ENCODE peak calls at places on chromosomes 2 and 18, in four cellular contexts. One of them, this sample, is unnamed.

GRCh38 chr2:237227190-237227988 is 141.7 kb downstream of the COPS8 start:
- DNase-seq in GM23248: peak; percentile 96
- DNase-seq in SK-N-SH: no peak
- DNase-seq in neural progenitor cell: no peak
- DNase-seq in this sample: no peak

GRCh38 chr2:69200107-69200520 is 186.9 kb downstream of the GFPT1 start:
- DNase-seq in GM23248: peak; percentile 89
- DNase-seq in SK-N-SH: no peak
- DNase-seq in neural progenitor cell: no peak
- DNase-seq in this sample: no peak

GRCh38 chr18:10381516-10381915 is 72.9 kb upstream of the APCDD1 start:
- DNase-seq in GM23248: no peak
- DNase-seq in SK-N-SH: no peak
- DNase-seq in neural progenitor cell: no peak
- DNase-seq in this sample: no peak

GRCh38 chr18:2923464-2923863 is 76.7 kb downstream of the EMILIN2 start:
- DNase-seq in GM23248: no peak
- DNase-seq in SK-N-SH: no peak
- DNase-seq in neural progenitor cell: no peak
- DNase-seq in this sample: no peak

GRCh38 chr2:226427538-226428307 is 371.9 kb downstream of the IRS1 start:
- DNase-seq in GM23248: peak; percentile 95
- DNase-seq in SK-N-SH: peak; percentile 1
- DNase-seq in neural progenitor cell: no peak
- DNase-seq in this sample: no peak

GRCh38 chr2:120520929-120521912 is 175.3 kb downstream of the INHBB start:
- DNase-seq in GM23248: peak; percentile 57
- DNase-seq in SK-N-SH: peak; percentile 65
- DNase-seq in neural progenitor cell: peak; percentile 60
- DNase-seq in this sample: peak; percentile 34

GRCh38 chr2:222042666-222043065 is 256.1 kb downstream of the PAX3 start:
- DNase-seq in GM23248: no peak
- DNase-seq in SK-N-SH: no peak
- DNase-seq in neural progenitor cell: no peak
- DNase-seq in this sample: no peak

GRCh38 chr2:236568068-236568921 is 1.3 kb upstream of the ACKR3 start:
- DNase-seq in GM23248: peak; percentile 63
- DNase-seq in SK-N-SH: peak; percentile 38
- DNase-seq in neural progenitor cell: peak; percentile 51
- DNase-seq in this sample: no peak

GRCh38 chr2:20469595-20469994 is 22.7 kb downstream of the RHOB start:
- DNase-seq in GM23248: no peak
- DNase-seq in SK-N-SH: no peak
- DNase-seq in neural progenitor cell: no peak
- DNase-seq in this sample: no peak

GRCh38 chr2:63975437-63976124 is 43.6 kb downstream of the VPS54 start:
- DNase-seq in GM23248: no peak
- DNase-seq in SK-N-SH: no peak
- DNase-seq in neural progenitor cell: no peak
- DNase-seq in this sample: no peak

GRCh38 chr2:74560591-74560990 is 6.1 kb downstream of the DOK1 start:
- DNase-seq in GM23248: peak; percentile 15
- DNase-seq in SK-N-SH: no peak
- DNase-seq in neural progenitor cell: no peak
- DNase-seq in this sample: no peak

GRCh38 chr2:88666576-88666975 is 24.9 kb upstream of the RPIA start:
- DNase-seq in GM23248: no peak
- DNase-seq in SK-N-SH: no peak
- DNase-seq in neural progenitor cell: no peak
- DNase-seq in this sample: no peak

GRCh38 chr18:7174359-7175107 is 56.4 kb upstream of the LRRC30 start:
- DNase-seq in GM23248: peak; percentile 36
- DNase-seq in SK-N-SH: peak; percentile 36
- DNase-seq in neural progenitor cell: peak; percentile 39
- DNase-seq in this sample: no peak

GRCh38 chr2:45909677-45910191 is 258.3 kb downstream of the PRKCE start:
- DNase-seq in GM23248: peak; percentile 30
- DNase-seq in SK-N-SH: no peak
- DNase-seq in neural progenitor cell: no peak
- DNase-seq in this sample: peak; percentile 49

GRCh38 chr2:182378759-182379158 is 48.1 kb downstream of the PDE1A start:
- DNase-seq in GM23248: no peak
- DNase-seq in SK-N-SH: no peak
- DNase-seq in neural progenitor cell: no peak
- DNase-seq in this sample: no peak

GRCh38 chr2:121777699-121778058 is 22.2 kb downstream of the TSN start:
- DNase-seq in GM23248: no peak
- DNase-seq in SK-N-SH: no peak
- DNase-seq in neural progenitor cell: no peak
- DNase-seq in this sample: no peak

GRCh38 chr2:121038831-121039230 is 246.2 kb downstream of the TFCP2L1 start:
- DNase-seq in GM23248: peak; percentile 42
- DNase-seq in SK-N-SH: peak; percentile 64
- DNase-seq in neural progenitor cell: no peak
- DNase-seq in this sample: no peak

GRCh38 chr2:173354073-173354600 is 535 bp upstream of the CDCA7 start:
- DNase-seq in GM23248: peak; percentile 16
- DNase-seq in SK-N-SH: peak; percentile 80
- DNase-seq in neural progenitor cell: no peak
- DNase-seq in this sample: peak; percentile 93

GRCh38 chr2:190791347-190791982 is 89.2 kb upstream of the GLS start:
- DNase-seq in GM23248: peak; percentile 83
- DNase-seq in SK-N-SH: no peak
- DNase-seq in neural progenitor cell: no peak
- DNase-seq in this sample: no peak

GRCh38 chr2:23647563-23647962 is 262.6 kb downstream of the KLHL29 start:
- DNase-seq in GM23248: no peak
- DNase-seq in SK-N-SH: no peak
- DNase-seq in neural progenitor cell: no peak
- DNase-seq in this sample: no peak

GRCh38 chr2:121532894-121533293 is 2.2 kb downstream of the RNU4ATAC start:
- DNase-seq in GM23248: no peak
- DNase-seq in SK-N-SH: no peak
- DNase-seq in neural progenitor cell: peak; percentile 40
- DNase-seq in this sample: no peak

GRCh38 chr2:161418275-161418714 is 2.2 kb downstream of the TBR1 start:
- DNase-seq in GM23248: no peak
- DNase-seq in SK-N-SH: no peak
- DNase-seq in neural progenitor cell: no peak
- DNase-seq in this sample: no peak

GRCh38 chr18:68150976-68151375 is 563.9 kb downstream of the TMX3 start:
- DNase-seq in GM23248: no peak
- DNase-seq in SK-N-SH: no peak
- DNase-seq in neural progenitor cell: no peak
- DNase-seq in this sample: no peak

GRCh38 chr2:17242813-17243485 is 275.3 kb downstream of the RAD51AP2 start:
- DNase-seq in GM23248: no peak
- DNase-seq in SK-N-SH: no peak
- DNase-seq in neural progenitor cell: no peak
- DNase-seq in this sample: no peak

GRCh38 chr2:140804682-140805235 is 1326.1 kb downstream of the LRP1B start:
- DNase-seq in GM23248: no peak
- DNase-seq in SK-N-SH: peak; percentile 7
- DNase-seq in neural progenitor cell: no peak
- DNase-seq in this sample: no peak

GRCh38 chr2:130947967-130948366 is 111.3 kb downstream of the ARHGEF4 start:
- DNase-seq in GM23248: no peak
- DNase-seq in SK-N-SH: no peak
- DNase-seq in neural progenitor cell: no peak
- DNase-seq in this sample: no peak

GRCh38 chr2:22487541-22487940 is 897.4 kb upstream of the KLHL29 start:
- DNase-seq in GM23248: no peak
- DNase-seq in SK-N-SH: no peak
- DNase-seq in neural progenitor cell: peak; percentile 83
- DNase-seq in this sample: no peak

GRCh38 chr2:9345343-9345742 is 78.0 kb downstream of the ITGB1BP1 start:
- DNase-seq in GM23248: no peak
- DNase-seq in SK-N-SH: no peak
- DNase-seq in neural progenitor cell: no peak
- DNase-seq in this sample: no peak

GRCh38 chr2:48189552-48190228 is 283.4 kb upstream of the FBXO11 start:
- DNase-seq in GM23248: no peak
- DNase-seq in SK-N-SH: no peak
- DNase-seq in neural progenitor cell: no peak
- DNase-seq in this sample: no peak

GRCh38 chr2:186697536-186697935 is 3.7 kb downstream of the FAM171B start:
- DNase-seq in GM23248: peak; percentile 57
- DNase-seq in SK-N-SH: no peak
- DNase-seq in neural progenitor cell: no peak
- DNase-seq in this sample: no peak

GRCh38 chr2:10884530-10885478 is 26.9 kb upstream of the KCNF1 start:
- DNase-seq in GM23248: no peak
- DNase-seq in SK-N-SH: no peak
- DNase-seq in neural progenitor cell: no peak
- DNase-seq in this sample: no peak

GRCh38 chr18:41004320-41004719 is 950.7 kb upstream of the PIK3C3 start:
- DNase-seq in GM23248: no peak
- DNase-seq in SK-N-SH: no peak
- DNase-seq in neural progenitor cell: peak; percentile 4
- DNase-seq in this sample: no peak

GRCh38 chr2:183255406-183255805 is 131.2 kb downstream of the NUP35 start:
- DNase-seq in GM23248: no peak
- DNase-seq in SK-N-SH: no peak
- DNase-seq in neural progenitor cell: no peak
- DNase-seq in this sample: no peak

GRCh38 chr18:80252136-80252535 is 4.8 kb upstream of the PARD6G start:
- DNase-seq in GM23248: peak; percentile 71
- DNase-seq in SK-N-SH: no peak
- DNase-seq in neural progenitor cell: no peak
- DNase-seq in this sample: no peak

GRCh38 chr2:42116195-42117181 is 52.7 kb upstream of the EML4 start:
- DNase-seq in GM23248: peak; percentile 72
- DNase-seq in SK-N-SH: no peak
- DNase-seq in neural progenitor cell: no peak
- DNase-seq in this sample: no peak

GRCh38 chr2:127047054-127047453 is 59.9 kb downstream of the BIN1 start:
- DNase-seq in GM23248: no peak
- DNase-seq in SK-N-SH: peak; percentile 22
- DNase-seq in neural progenitor cell: no peak
- DNase-seq in this sample: no peak

GRCh38 chr18:3520230-3521085 is 70.5 kb downstream of the TGIF1 start:
- DNase-seq in GM23248: no peak
- DNase-seq in SK-N-SH: no peak
- DNase-seq in neural progenitor cell: no peak
- DNase-seq in this sample: no peak

GRCh38 chr2:189535433-189535832 is 45.2 kb downstream of the SLC40A1 start:
- DNase-seq in GM23248: peak; percentile 12
- DNase-seq in SK-N-SH: no peak
- DNase-seq in neural progenitor cell: no peak
- DNase-seq in this sample: no peak
- H3K27ac ChIP-seq in GM23248: peak overlapping the region; percentile 77
- H3K27ac ChIP-seq in SK-N-SH: no peak overlapping the region
- H3K27ac ChIP-seq in neural progenitor cell: no peak overlapping the region
- H3K27ac ChIP-seq in this sample: no peak overlapping the region

GRCh38 chr18:55189972-55190371 is 230.7 kb upstream of the CCDC68 start:
- DNase-seq in GM23248: no peak
- DNase-seq in SK-N-SH: no peak
- DNase-seq in neural progenitor cell: peak; percentile 68
- DNase-seq in this sample: no peak
- TF ChIP-seq EZH2phosphoT487 in GM23248: no peak
- TF ChIP-seq EZH2phosphoT487 in SK-N-SH: no peak
- TF ChIP-seq EZH2phosphoT487 in neural progenitor cell: no peak
- TF ChIP-seq EZH2phosphoT487 in this sample: no peak

GRCh38 chr2:3627500-3628100 is 30.4 kb upstream of the ALLC start:
- DNase-seq in GM23248: no peak
- DNase-seq in SK-N-SH: no peak
- DNase-seq in neural progenitor cell: no peak
- DNase-seq in this sample: no peak

GRCh38 chr2:3628241-3628679 is 29.7 kb upstream of the ALLC start:
- DNase-seq in GM23248: no peak
- DNase-seq in SK-N-SH: no peak
- DNase-seq in neural progenitor cell: no peak
- DNase-seq in this sample: no peak

GRCh38 chr2:3626817-3627499 is 31.0 kb upstream of the ALLC start:
- DNase-seq in GM23248: no peak
- DNase-seq in SK-N-SH: no peak
- DNase-seq in neural progenitor cell: no peak
- DNase-seq in this sample: no peak

GRCh38 chr2:3625186-3625585 is 30.3 kb downstream of the COLEC11 start:
- DNase-seq in GM23248: no peak
- DNase-seq in SK-N-SH: no peak
- DNase-seq in neural progenitor cell: no peak
- DNase-seq in this sample: no peak

DNA sequence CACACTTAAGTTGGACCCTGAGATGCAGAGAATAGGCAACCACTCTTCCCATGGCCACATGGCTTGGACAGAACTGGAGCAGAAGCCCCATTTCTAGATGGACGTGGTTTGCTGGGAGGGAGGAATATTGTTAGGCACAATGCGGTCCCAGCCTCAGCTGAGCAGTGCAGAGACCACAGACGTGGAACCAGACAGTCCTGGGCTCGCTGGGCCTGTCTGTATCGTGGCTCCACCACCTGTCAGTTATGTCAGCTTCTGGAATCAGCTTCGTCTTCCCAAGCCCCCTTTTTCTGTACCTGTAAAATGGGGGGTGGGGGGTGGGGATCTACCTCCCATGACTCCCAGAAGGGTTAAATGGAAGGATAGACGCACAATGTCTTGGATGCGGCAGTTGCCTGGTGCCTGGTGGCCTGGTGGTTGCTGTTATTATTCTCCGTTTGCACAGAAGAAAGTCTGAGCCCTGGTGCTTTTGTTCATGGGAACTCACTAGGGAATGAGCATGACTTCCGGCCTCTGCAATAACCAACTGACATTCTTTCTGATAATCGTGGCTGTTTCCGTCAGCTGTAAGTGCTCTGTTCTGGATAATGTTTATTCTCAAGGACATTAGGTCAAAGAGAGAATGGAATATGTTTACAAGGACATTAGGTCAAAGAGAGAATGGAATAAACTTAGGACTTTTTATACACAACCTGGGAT is 31.4 kb downstream of the COLEC11 start:
- DNase-seq in GM23248: no peak
- DNase-seq in SK-N-SH: no peak
- DNase-seq in neural progenitor cell: no peak
- DNase-seq in this sample: no peak
- H3K27ac ChIP-seq in GM23248: no peak overlapping the region
- H3K27ac ChIP-seq in SK-N-SH: no peak overlapping the region
- H3K27ac ChIP-seq in neural progenitor cell: no peak overlapping the region
- H3K27ac ChIP-seq in this sample: no peak overlapping the region

GRCh38 chr2:199951023-199951422 is 4.3 kb downstream of the TYW5 start:
- DNase-seq in GM23248: no peak
- DNase-seq in SK-N-SH: no peak
- DNase-seq in neural progenitor cell: no peak
- DNase-seq in this sample: no peak

GRCh38 chr2:199958014-199958413 is 2.6 kb downstream of the MAIP1 start:
- DNase-seq in GM23248: no peak
- DNase-seq in SK-N-SH: no peak
- DNase-seq in neural progenitor cell: no peak
- DNase-seq in this sample: no peak

GRCh38 chr2:199956062-199956380 is 639 bp downstream of the MAIP1 start:
- DNase-seq in GM23248: no peak
- DNase-seq in SK-N-SH: no peak
- DNase-seq in neural progenitor cell: peak; percentile 6
- DNase-seq in this sample: peak; percentile 9

GRCh38 chr2:199955339-199956061 is at the start of the genes MAIP1 and TYW5:
- DNase-seq in GM23248: peak; percentile 92
- DNase-seq in SK-N-SH: peak; percentile 90
- DNase-seq in neural progenitor cell: peak; percentile 86
- DNase-seq in this sample: peak; percentile 84

GRCh38 chr2:199955007-199955338 is 318 bp downstream of the TYW5 start:
- DNase-seq in GM23248: peak; percentile 67
- DNase-seq in SK-N-SH: no peak
- DNase-seq in neural progenitor cell: peak; percentile 59
- DNase-seq in this sample: no peak
- TF ChIP-seq EZH2phosphoT487 in GM23248: no peak
- TF ChIP-seq EZH2phosphoT487 in SK-N-SH: no peak
- TF ChIP-seq EZH2phosphoT487 in neural progenitor cell: no peak
- TF ChIP-seq EZH2phosphoT487 in this sample: no peak

This sample was measured in OCI-LY7.